ENCODE peak calls at places on chromosomes 7 and 10, in nine cellular contexts. K, G, O, W, F, I, H, Z and P are unnamed samples.

GRCh38 chr7:30511973-30512662 is 7.5 kb upstream of the GGCT start:
- DNase-seq in I (no peak), Z (no peak), F (no peak), O (no peak), G (no peak), K (no peak), H (no peak), W (no peak), P (no peak)

GRCh38 chr10:4654496-4654895 is 171.5 kb upstream of the AKR1E2 start:
- DNase-seq in G (no peak), Z (no peak), F (no peak), H (no peak), W (no peak), O (no peak), K (no peak), I (no peak), P (no peak)

GRCh38 chr10:78342787-78343186 is 309.1 kb downstream of the RPS24 start:
- DNase-seq in K (peak), W (no peak), F (no peak), O (no peak), I (no peak), Z (no peak), H (no peak), G (no peak), P (no peak)

GRCh38 chr10:130989670-130990247 is 321.8 kb downstream of the TCERG1L start:
- DNase-seq in I (peak), W (no peak), F (no peak), K (no peak), O (no peak), H (no peak), G (no peak), Z (no peak), P (no peak)

GRCh38 chr7:29442146-29442545 is 121.5 kb upstream of the PRR15 start:
- DNase-seq in I (peak), Z (no peak), G (no peak), K (no peak), F (peak), H (no peak), O (peak), W (no peak), P (peak)

GRCh38 chr10:86368046-86368445 is 1.5 kb upstream of the GRID1 start:
- DNase-seq in I (no peak), H (peak), K (peak), O (no peak), G (no peak), Z (no peak), F (no peak), W (no peak), P (no peak)

GRCh38 chr7:77940647-77941046 is 142.1 kb downstream of the PHTF2 start:
- DNase-seq in Z (peak), H (no peak), O (peak), K (no peak), I (peak), W (peak), G (peak), F (no peak), P (peak)

GRCh38 chr10:61902448-61903183 is 1.1 kb downstream of the ARID5B start:
- DNase-seq in G (no peak), O (peak), Z (peak), H (peak), K (peak), F (no peak), W (peak), I (peak), P (peak)

GRCh38 chr7:50212016-50212325 is 92.5 kb upstream of the IKZF1 start:
- DNase-seq in W (no peak), I (no peak), F (peak), Z (no peak), G (no peak), K (no peak), H (no peak), O (no peak), P (no peak)

GRCh38 chr7:32453286-32454011 is 36.7 kb downstream of the LSM5 start:
- DNase-seq in K (no peak), F (peak), I (no peak), G (no peak), H (no peak), O (no peak), W (no peak), Z (peak), P (no peak)

GRCh38 chr7:25891591-25891990 is 260.4 kb upstream of the NFE2L3 start:
- DNase-seq in Z (no peak), I (no peak), H (no peak), G (no peak), F (no peak), K (no peak), O (no peak), W (no peak), P (no peak)

GRCh38 chr10:12699258-12699700 is 302.2 kb downstream of the CCDC3 start:
- DNase-seq in Z (peak), I (no peak), F (no peak), H (no peak), G (no peak), W (no peak), K (no peak), O (no peak), P (no peak)

GRCh38 chr7:127648986-127649385 is 3.0 kb upstream of the SND1 start:
- DNase-seq in G (no peak), O (no peak), H (no peak), F (no peak), I (no peak), K (no peak), Z (no peak), W (no peak), P (no peak)

GRCh38 chr7:32942783-32943653 is 14.2 kb upstream of the FKBP9 start:
- DNase-seq in I (peak), F (peak), O (peak), K (peak), Z (peak), G (no peak), H (peak), W (peak), P (peak)

GRCh38 chr7:101308245-101309085 is 13.1 kb downstream of the IFT22 start:
- DNase-seq in H (peak), W (no peak), O (peak), G (peak), Z (peak), F (no peak), K (peak), I (peak), P (peak)

GRCh38 chr10:27513451-27514191 is 9.5 kb downstream of the RAB18 start:
- DNase-seq in O (no peak), K (no peak), W (no peak), Z (peak), I (no peak), G (no peak), H (no peak), F (no peak), P (peak)

GRCh38 chr7:116210345-116211005 is at the start of gene TES:
- DNase-seq in I (peak), F (peak), K (peak), O (no peak), H (peak), G (peak), Z (peak), W (peak), P (peak)